ENCODE peak calls at places on chromosomes 11 and 22, in four cellular contexts. One of them, this sample, is unnamed.

GRCh38 chr22:43616645-43617044 is 195.5 kb downstream of the EFCAB6 start:
- DNase-seq in neural progenitor cell: no peak
- DNase-seq in neuronal stem cell: no peak
- DNase-seq in fibroblast of lung: no peak
- DNase-seq in this sample: no peak

GRCh38 chr11:67543585-67543984 is 20.3 kb upstream of the CABP2 start:
- DNase-seq in fibroblast of lung: no peak
- DNase-seq in neural progenitor cell: no peak
- DNase-seq in neuronal stem cell: no peak
- DNase-seq in this sample: no peak

GRCh38 chr22:27137809-27138400 is 480.5 kb downstream of the MIAT start:
- DNase-seq in neuronal stem cell: no peak
- DNase-seq in neural progenitor cell: peak; percentile 26
- DNase-seq in fibroblast of lung: peak; percentile 44
- DNase-seq in this sample: no peak

GRCh38 chr22:24693359-24693758 is 81.2 kb downstream of the PIWIL3 start:
- DNase-seq in fibroblast of lung: peak; percentile 18
- DNase-seq in neuronal stem cell: no peak
- DNase-seq in neural progenitor cell: no peak
- DNase-seq in this sample: no peak

GRCh38 chr22:23849009-23850006 is 8.4 kb upstream of the SLC2A11 start:
- DNase-seq in neural progenitor cell: peak; percentile 93
- DNase-seq in fibroblast of lung: peak; percentile 55
- DNase-seq in neuronal stem cell: peak; percentile 89
- DNase-seq in this sample: peak; percentile 41

GRCh38 chr22:34702279-34702678 is 363.7 kb upstream of the ISX start:
- DNase-seq in fibroblast of lung: no peak
- DNase-seq in neuronal stem cell: no peak
- DNase-seq in neural progenitor cell: no peak
- DNase-seq in this sample: no peak

GRCh38 chr11:57460017-57460755 is at the start of gene RTN4RL2:
- DNase-seq in fibroblast of lung: peak; percentile 34
- DNase-seq in neuronal stem cell: peak; percentile 72
- DNase-seq in neural progenitor cell: peak; percentile 91
- DNase-seq in this sample: peak; percentile 52

GRCh38 chr11:79052539-79052938 is 388.3 kb downstream of the TENM4 start:
- DNase-seq in neuronal stem cell: no peak
- DNase-seq in fibroblast of lung: peak; percentile 29
- DNase-seq in neural progenitor cell: peak; percentile 61
- DNase-seq in this sample: no peak

GRCh38 chr22:30668306-30668655 is 606 bp upstream of the DUSP18 start:
- DNase-seq in neuronal stem cell: no peak
- DNase-seq in neural progenitor cell: peak; percentile 18
- DNase-seq in fibroblast of lung: peak; percentile 7
- DNase-seq in this sample: peak; percentile 4

GRCh38 chr22:42185915-42186439 is 55.4 kb upstream of the CYP2D6 start:
- DNase-seq in fibroblast of lung: no peak
- DNase-seq in neural progenitor cell: no peak
- DNase-seq in neuronal stem cell: no peak
- DNase-seq in this sample: no peak

GRCh38 chr11:59176330-59176729 is 4.4 kb downstream of the DTX4 start:
- DNase-seq in neural progenitor cell: no peak
- DNase-seq in fibroblast of lung: no peak
- DNase-seq in neuronal stem cell: no peak
- DNase-seq in this sample: no peak

GRCh38 chr11:75233688-75234295 is 6.8 kb upstream of the TPBGL start:
- DNase-seq in neuronal stem cell: peak; percentile 87
- DNase-seq in neural progenitor cell: peak; percentile 92
- DNase-seq in fibroblast of lung: peak; percentile 55
- DNase-seq in this sample: no peak

GRCh38 chr11:74371269-74372039 is 26.8 kb downstream of the PGM2L1 start:
- DNase-seq in neural progenitor cell: no peak
- DNase-seq in neuronal stem cell: no peak
- DNase-seq in fibroblast of lung: peak; percentile 72
- DNase-seq in this sample: no peak

GRCh38 chr11:21640491-21640890 is 552.4 kb upstream of the ANO5 start:
- DNase-seq in neuronal stem cell: no peak
- DNase-seq in neural progenitor cell: no peak
- DNase-seq in fibroblast of lung: no peak
- DNase-seq in this sample: no peak

GRCh38 chr22:37052386-37053309 is 1.1 kb downstream of the KCTD17 start:
- DNase-seq in neural progenitor cell: no peak
- DNase-seq in fibroblast of lung: no peak
- DNase-seq in neuronal stem cell: no peak
- DNase-seq in this sample: no peak

GRCh38 chr11:73359930-73360742 is 16.1 kb upstream of the RELT start:
- DNase-seq in neuronal stem cell: no peak
- DNase-seq in neural progenitor cell: peak; percentile 62
- DNase-seq in fibroblast of lung: peak; percentile 39
- DNase-seq in this sample: no peak

GRCh38 chr11:31699066-31699465 is 112.1 kb downstream of the PAX6 start:
- DNase-seq in fibroblast of lung: no peak
- DNase-seq in neuronal stem cell: no peak
- DNase-seq in neural progenitor cell: no peak
- DNase-seq in this sample: no peak

GRCh38 chr11:102144357-102145342 is 34.4 kb downstream of the YAP1 start:
- DNase-seq in fibroblast of lung: peak; percentile 46
- DNase-seq in neuronal stem cell: peak; percentile 48
- DNase-seq in neural progenitor cell: peak; percentile 15
- DNase-seq in this sample: no peak

GRCh38 chr22:43733138-43733537 is 79.0 kb downstream of the EFCAB6 start:
- DNase-seq in neuronal stem cell: no peak
- DNase-seq in fibroblast of lung: no peak
- DNase-seq in neural progenitor cell: no peak
- DNase-seq in this sample: no peak

GRCh38 chr11:124086447-124086846 is 28.8 kb upstream of the VWA5A start:
- DNase-seq in fibroblast of lung: no peak
- DNase-seq in neural progenitor cell: peak; percentile 74
- DNase-seq in neuronal stem cell: no peak
- DNase-seq in this sample: no peak

GRCh38 chr11:75476716-75477613 is 44.0 kb upstream of the KLHL35 start:
- DNase-seq in neural progenitor cell: no peak
- DNase-seq in fibroblast of lung: no peak
- DNase-seq in neuronal stem cell: no peak
- DNase-seq in this sample: no peak

GRCh38 chr11:65381721-65382035 is 768 bp downstream of the SLC25A45 start:
- DNase-seq in neuronal stem cell: no peak
- DNase-seq in neural progenitor cell: no peak
- DNase-seq in fibroblast of lung: peak; percentile 83
- DNase-seq in this sample: peak; percentile 65

GRCh38 chr22:40757071-40757470 is 62.1 kb downstream of the SLC25A17 start:
- DNase-seq in neuronal stem cell: no peak
- DNase-seq in fibroblast of lung: peak; percentile 58
- DNase-seq in neural progenitor cell: no peak
- DNase-seq in this sample: no peak

GRCh38 chr11:73141309-73142127 is 600 bp downstream of the FCHSD2 start:
- DNase-seq in neural progenitor cell: peak; percentile 90
- DNase-seq in neuronal stem cell: peak; percentile 78
- DNase-seq in fibroblast of lung: peak; percentile 77
- DNase-seq in this sample: peak; percentile 13

GRCh38 chr11:122671270-122671906 is 15.9 kb downstream of the UBASH3B start:
- DNase-seq in neuronal stem cell: no peak
- DNase-seq in neural progenitor cell: no peak
- DNase-seq in fibroblast of lung: no peak
- DNase-seq in this sample: no peak

GRCh38 chr11:76237914-76238313 is 31.6 kb upstream of the WNT11 start:
- DNase-seq in fibroblast of lung: no peak
- DNase-seq in neural progenitor cell: peak; percentile 48
- DNase-seq in neuronal stem cell: no peak
- DNase-seq in this sample: peak; percentile 48

GRCh38 chr11:101030015-101030414 is 99.6 kb downstream of the PGR start:
- DNase-seq in fibroblast of lung: peak; percentile 20
- DNase-seq in neuronal stem cell: no peak
- DNase-seq in neural progenitor cell: no peak
- DNase-seq in this sample: no peak

GRCh38 chr11:83645561-83645960 is 359.4 kb upstream of the CCDC90B start:
- DNase-seq in neural progenitor cell: no peak
- DNase-seq in neuronal stem cell: no peak
- DNase-seq in fibroblast of lung: no peak
- DNase-seq in this sample: no peak

GRCh38 chr11:74171630-74172465 is 759 bp downstream of the PPME1 start:
- DNase-seq in neuronal stem cell: no peak
- DNase-seq in fibroblast of lung: no peak
- DNase-seq in neural progenitor cell: no peak
- DNase-seq in this sample: no peak

GRCh38 chr11:17597770-17598169 is 50.7 kb downstream of the OTOG start:
- DNase-seq in neuronal stem cell: no peak
- DNase-seq in fibroblast of lung: no peak
- DNase-seq in neural progenitor cell: no peak
- DNase-seq in this sample: no peak

DNA sequence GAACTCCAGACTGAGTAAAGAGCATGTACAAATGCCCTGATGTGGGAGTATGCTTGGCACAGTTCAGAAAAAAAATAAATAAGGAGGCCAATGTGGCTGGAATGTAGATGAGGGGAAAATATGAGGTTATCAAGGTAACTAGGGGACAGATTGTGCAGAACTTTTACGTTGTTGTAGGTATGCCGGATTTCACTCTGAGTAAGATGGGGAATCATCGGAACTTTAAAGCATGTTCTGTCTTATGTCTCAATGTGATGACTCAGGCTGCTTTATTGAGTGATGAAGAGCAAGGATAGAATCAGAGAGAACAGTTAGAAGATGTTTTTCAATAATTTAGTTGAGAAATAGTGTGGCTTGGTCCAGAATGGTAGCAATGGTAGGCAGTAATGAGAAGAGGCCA is 130.4 kb downstream of the C11orf87 start:
- DNase-seq in neuronal stem cell: no peak
- DNase-seq in neural progenitor cell: no peak
- DNase-seq in fibroblast of lung: peak; percentile 41
- DNase-seq in this sample: no peak
- H2AFZ ChIP-seq in neuronal stem cell: no peak overlapping the region
- H2AFZ ChIP-seq in neural progenitor cell: no peak overlapping the region
- H2AFZ ChIP-seq in fibroblast of lung: no peak overlapping the region
- H2AFZ ChIP-seq in this sample: no peak overlapping the region

GRCh38 chr11:131095501-131096185 is 179.4 kb upstream of the SNX19 start:
- DNase-seq in neural progenitor cell: no peak
- DNase-seq in fibroblast of lung: no peak
- DNase-seq in neuronal stem cell: no peak
- DNase-seq in this sample: no peak

GRCh38 chr11:131099746-131100145 is 183.5 kb upstream of the SNX19 start:
- DNase-seq in neural progenitor cell: no peak
- DNase-seq in fibroblast of lung: peak; percentile 25
- DNase-seq in neuronal stem cell: no peak
- DNase-seq in this sample: no peak

GRCh38 chr11:131092469-131092868 is 176.2 kb upstream of the SNX19 start:
- DNase-seq in neuronal stem cell: no peak
- DNase-seq in neural progenitor cell: no peak
- DNase-seq in fibroblast of lung: peak; percentile 9
- DNase-seq in this sample: no peak

GRCh38 chr11:131099013-131099412 is 182.7 kb upstream of the SNX19 start:
- DNase-seq in fibroblast of lung: peak; percentile 61
- DNase-seq in neuronal stem cell: no peak
- DNase-seq in neural progenitor cell: no peak
- DNase-seq in this sample: no peak

DNA sequence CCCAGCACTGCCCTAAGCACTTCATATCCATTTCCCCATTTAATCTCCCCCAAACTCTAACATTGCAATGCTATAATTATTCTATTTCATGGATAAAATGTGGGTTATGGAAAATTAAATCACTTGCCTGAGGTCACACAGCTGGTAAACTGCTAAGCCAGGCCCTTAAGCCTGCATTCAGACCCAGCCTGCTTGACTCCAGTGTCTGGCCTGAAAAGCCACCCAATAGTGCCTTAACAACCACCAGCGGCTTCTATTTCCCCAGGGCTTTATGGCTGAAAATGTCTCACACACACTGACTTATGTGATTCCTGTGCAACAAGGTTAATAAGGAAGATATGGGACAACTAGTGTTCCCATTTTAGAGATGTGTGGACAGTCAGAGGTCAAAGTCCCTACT is 178.5 kb upstream of the SNX19 start:
- DNase-seq in neural progenitor cell: no peak
- DNase-seq in fibroblast of lung: no peak
- DNase-seq in neuronal stem cell: no peak
- DNase-seq in this sample: no peak
- H2AFZ ChIP-seq in neural progenitor cell: no peak overlapping the region
- H2AFZ ChIP-seq in fibroblast of lung: no peak overlapping the region
- H2AFZ ChIP-seq in neuronal stem cell: no peak overlapping the region
- H2AFZ ChIP-seq in this sample: no peak overlapping the region

GRCh38 chr11:87453531-87454089 is 415.9 kb downstream of the TMEM135 start:
- DNase-seq in neural progenitor cell: no peak
- DNase-seq in neuronal stem cell: no peak
- DNase-seq in fibroblast of lung: no peak
- DNase-seq in this sample: no peak
- H2AFZ ChIP-seq in neural progenitor cell: no peak overlapping the region
- H2AFZ ChIP-seq in neuronal stem cell: no peak overlapping the region
- H2AFZ ChIP-seq in fibroblast of lung: no peak overlapping the region
- H2AFZ ChIP-seq in this sample: no peak overlapping the region

DNA sequence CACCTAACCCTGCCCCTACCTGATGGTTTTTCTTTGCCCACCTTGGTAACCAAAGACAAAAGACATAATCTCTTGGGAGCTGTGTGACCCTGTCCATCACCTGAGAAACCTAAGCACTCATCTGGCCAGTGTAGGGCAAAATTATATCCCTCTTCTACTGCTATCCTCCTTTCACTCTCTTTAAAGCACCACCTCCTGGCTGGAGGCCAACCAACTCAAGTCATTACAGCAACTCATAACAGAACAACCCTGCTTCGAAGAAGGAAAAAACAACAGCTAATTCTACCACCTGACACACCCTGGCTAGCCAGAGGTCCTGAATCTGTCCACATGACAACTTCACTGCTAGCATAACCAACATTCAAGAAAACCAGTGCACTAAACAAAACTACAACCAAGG is 45.5 kb downstream of the GAS2 start:
- DNase-seq in neural progenitor cell: no peak
- DNase-seq in neuronal stem cell: no peak
- DNase-seq in fibroblast of lung: no peak
- DNase-seq in this sample: no peak
- H2AFZ ChIP-seq in neural progenitor cell: no peak overlapping the region
- H2AFZ ChIP-seq in neuronal stem cell: no peak overlapping the region
- H2AFZ ChIP-seq in fibroblast of lung: no peak overlapping the region
- H2AFZ ChIP-seq in this sample: no peak overlapping the region

DNA sequence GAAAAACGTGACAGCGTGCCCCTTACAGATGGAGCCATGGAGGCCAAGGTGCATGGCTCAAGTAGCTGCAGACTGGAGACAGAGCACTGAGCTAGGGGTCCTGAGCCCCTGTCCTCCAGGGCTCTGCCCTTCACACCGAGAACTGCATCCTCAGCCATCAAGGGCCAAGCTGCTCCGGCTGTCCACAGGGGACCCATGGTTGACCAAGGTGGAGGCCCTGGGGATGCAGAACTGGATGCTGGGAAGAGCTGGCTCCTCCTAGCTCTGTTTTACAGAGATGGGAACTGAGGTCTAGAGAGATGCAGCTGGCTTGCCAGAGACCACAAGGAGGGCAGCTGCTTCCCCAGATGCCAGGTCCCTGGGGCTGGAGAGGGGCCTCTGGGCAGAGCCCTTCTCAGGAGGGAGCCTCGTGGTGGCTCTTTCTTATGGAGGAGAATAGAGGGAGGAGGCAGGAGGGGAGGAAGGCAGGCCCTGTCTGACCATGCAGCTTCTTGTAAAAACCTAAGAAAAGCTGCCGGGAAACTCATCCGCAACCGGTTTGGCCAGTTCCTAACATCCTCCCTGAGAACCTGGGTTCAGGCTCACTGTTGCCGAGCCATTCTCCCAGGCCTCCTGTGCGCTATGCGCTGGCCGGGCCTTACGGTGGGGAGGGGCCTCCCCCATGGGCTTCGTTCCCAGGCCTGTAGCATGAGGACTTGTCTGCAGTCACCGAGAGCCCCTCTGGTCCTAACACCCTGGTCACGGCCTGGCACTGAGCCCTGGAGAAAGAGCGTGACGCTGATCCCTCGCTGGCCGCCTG is 80.6 kb downstream of the WNT7B start:
- DNase-seq in fibroblast of lung: no peak
- DNase-seq in neural progenitor cell: no peak
- DNase-seq in neuronal stem cell: no peak
- DNase-seq in this sample: no peak
- H2AFZ ChIP-seq in fibroblast of lung: no peak overlapping the region
- H2AFZ ChIP-seq in neural progenitor cell: no peak overlapping the region
- H2AFZ ChIP-seq in neuronal stem cell: peak overlapping the region; percentile 36
- H2AFZ ChIP-seq in this sample: no peak overlapping the region